ENCODE peak calls at places on chromosomes 1 and 21, in nine cellular contexts. L is upper lobe of right lung, C is GM12865, N is astrocyte of the spinal cord, W is mucosa of descending colon, O is choroid plexus epithelial cell, T is epithelial cell of esophagus, R is tibial artery, F is tibial nerve. X is an unnamed sample.

GRCh38 chr1:168879906-168880734 is 151.1 kb upstream of the DPT start:
- DNase-seq in F (peak; percentile 26), C (no peak), W (peak; percentile 38), R (no peak), N (no peak), L (peak; percentile 60), O (peak; percentile 27), T (peak; percentile 42), X (no peak)

GRCh38 chr1:239909894-239910293 is 181.8 kb upstream of the FMN2 start:
- DNase-seq in F (peak; percentile 22), O (peak; percentile 43), T (peak; percentile 75), W (no peak), L (peak; percentile 85), C (no peak), R (no peak), N (peak; percentile 65), X (peak; percentile 97)

GRCh38 chr1:112818990-112819689 is 104.0 kb upstream of the PPM1J start:
- DNase-seq in T (no peak), C (no peak), W (no peak), R (no peak), O (peak; percentile 67), F (peak; percentile 6), L (no peak), N (peak; percentile 58), X (no peak)

GRCh38 chr1:57926025-57926552 is 502.2 kb upstream of the DAB1 start:
- DNase-seq in L (no peak), W (no peak), T (no peak), N (no peak), C (no peak), F (no peak), R (no peak), O (no peak), X (no peak)

GRCh38 chr1:46204406-46204742 is 1.2 kb downstream of the LURAP1 start:
- DNase-seq in N (no peak), C (no peak), R (peak; percentile 86), O (no peak), T (no peak), L (no peak), W (no peak), F (no peak), X (peak; percentile 13)

GRCh38 chr21:39097335-39097861 is 85.9 kb downstream of the PSMG1 start:
- DNase-seq in T (no peak), N (no peak), O (no peak), R (peak; percentile 67), L (no peak), W (no peak), C (no peak), F (no peak), X (no peak)

GRCh38 chr1:56644064-56644940 is 812 bp upstream of the PRKAA2 start:
- DNase-seq in R (no peak), L (no peak), N (peak; percentile 19), W (peak; percentile 41), F (no peak), T (no peak), O (peak; percentile 45), C (no peak), X (no peak)

GRCh38 chr1:70290248-70290647 is 64.3 kb downstream of the ANKRD13C start:
- DNase-seq in O (peak; percentile 27), W (no peak), L (no peak), N (peak; percentile 36), R (no peak), C (no peak), T (peak; percentile 49), F (no peak), X (no peak)

GRCh38 chr1:39048745-39049370 is 22.7 kb downstream of the NDUFS5 start:
- DNase-seq in L (peak; percentile 6), N (no peak), R (no peak), F (no peak), T (no peak), W (no peak), C (peak; percentile 36), O (no peak), X (no peak)

GRCh38 chr1:235558783-235559182 is 54.5 kb upstream of the B3GALNT2 start:
- DNase-seq in T (no peak), F (no peak), C (no peak), L (no peak), N (no peak), W (no peak), O (no peak), R (no peak), X (no peak)
- TF ChIP-seq CTCF in T (no peak), F (no peak), C (no peak), L (no peak), N (no peak), W (no peak), O (no peak), R (no peak), X (no peak)

GRCh38 chr1:24586119-24586518 is 30.2 kb downstream of the NCMAP start:
- DNase-seq in R (no peak), O (no peak), F (no peak), L (no peak), W (no peak), T (no peak), C (no peak), N (no peak), X (no peak)
- TF ChIP-seq CTCF in R (no peak), O (no peak), F (no peak), L (no peak), W (no peak), T (no peak), C (no peak), N (no peak), X (no peak)

GRCh38 chr1:25520446-25521061 is 22.9 kb upstream of the LDLRAP1 start:
- DNase-seq in F (peak; percentile 71), C (peak; percentile 73), T (peak; percentile 66), N (peak; percentile 58), L (peak; percentile 61), W (peak; percentile 51), O (peak; percentile 83), R (no peak), X (peak; percentile 69)

GRCh38 chr1:25525360-25525688 is 18.1 kb upstream of the LDLRAP1 start:
- DNase-seq in L (no peak), R (no peak), O (no peak), F (no peak), T (no peak), N (no peak), C (no peak), W (no peak), X (no peak)

GRCh38 chr1:25524568-25525359 is 18.6 kb upstream of the LDLRAP1 start:
- DNase-seq in T (no peak), N (no peak), F (no peak), C (no peak), L (no peak), W (no peak), O (no peak), R (no peak), X (no peak)

GRCh38 chr1:25522240-25522639 is 21.2 kb upstream of the LDLRAP1 start:
- DNase-seq in N (no peak), F (no peak), W (no peak), L (no peak), R (no peak), C (no peak), O (no peak), T (no peak), X (no peak)

DNA sequence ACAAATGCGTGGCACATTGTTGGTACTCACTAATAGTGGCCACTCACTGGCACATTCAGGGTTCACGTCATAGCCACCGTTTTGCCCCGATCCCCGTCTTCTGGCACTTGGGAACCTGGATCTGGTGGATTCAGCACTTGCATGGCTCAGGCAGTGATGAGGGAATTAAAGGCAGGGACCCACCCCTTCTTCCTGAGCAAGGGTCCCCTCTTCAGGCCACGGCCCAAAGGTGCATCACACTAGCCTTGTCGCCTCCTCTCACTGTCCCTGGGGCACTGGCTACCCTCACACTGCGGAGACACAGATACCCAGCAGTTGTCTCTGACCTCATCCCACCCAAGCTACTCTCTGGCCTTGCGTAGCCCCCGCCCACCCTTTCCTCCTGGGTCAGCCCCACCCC is 19.9 kb upstream of the LDLRAP1 start:
- DNase-seq in N (no peak), L (no peak), C (peak; percentile 35), O (peak; percentile 47), W (peak; percentile 70), F (no peak), T (peak; percentile 46), R (no peak), X (no peak)
- TF ChIP-seq CTCF in N (no peak), L (no peak), C (peak; percentile 42), O (peak; percentile 59), W (no peak), F (no peak), T (peak; percentile 42), R (no peak), X (no peak)

GRCh38 chr1:106961671-106962070 is 94.8 kb upstream of the PRMT6 start:
- DNase-seq in F (no peak), L (no peak), W (no peak), N (no peak), T (no peak), R (no peak), O (no peak), C (no peak), X (no peak)

GRCh38 chr1:106960412-106960811 is 96.1 kb upstream of the PRMT6 start:
- DNase-seq in F (no peak), R (no peak), N (no peak), T (no peak), W (no peak), L (no peak), C (peak; percentile 11), O (no peak), X (no peak)

GRCh38 chr1:106954830-106955229 is 101.6 kb upstream of the PRMT6 start:
- DNase-seq in T (no peak), W (no peak), C (no peak), N (no peak), O (no peak), L (no peak), F (no peak), R (no peak), X (no peak)

GRCh38 chr1:106956721-106957120 is 99.8 kb upstream of the PRMT6 start:
- DNase-seq in W (no peak), L (no peak), C (no peak), R (no peak), O (no peak), N (peak; percentile 5), F (no peak), T (no peak), X (no peak)

DNA sequence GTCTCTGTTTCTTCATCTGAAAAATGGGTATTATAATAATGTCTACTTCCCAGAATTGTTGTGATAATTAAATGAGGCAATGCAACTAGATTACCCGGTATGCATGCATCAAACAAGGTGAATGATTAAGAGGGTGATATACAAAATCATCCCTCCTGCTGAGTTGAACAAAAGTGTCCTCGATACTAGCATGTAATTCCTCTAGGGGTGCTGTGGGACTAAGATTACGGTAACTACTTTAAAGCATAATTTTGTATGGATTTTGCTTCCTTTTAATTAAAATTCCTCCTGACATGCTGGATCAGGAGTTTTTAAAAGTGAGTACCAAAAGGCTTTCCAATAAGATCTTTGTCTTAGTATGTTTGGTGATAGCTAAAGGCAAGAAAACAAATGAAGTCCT is 98.7 kb upstream of the PRMT6 start:
- DNase-seq in L (no peak), T (no peak), C (no peak), W (no peak), F (no peak), N (no peak), O (no peak), R (no peak), X (peak; percentile 14)
- TF ChIP-seq CTCF in L (no peak), T (peak; percentile 18), C (peak; percentile 19), W (no peak), F (no peak), N (peak; percentile 16), O (peak; percentile 3), R (no peak), X (no peak)

DNA sequence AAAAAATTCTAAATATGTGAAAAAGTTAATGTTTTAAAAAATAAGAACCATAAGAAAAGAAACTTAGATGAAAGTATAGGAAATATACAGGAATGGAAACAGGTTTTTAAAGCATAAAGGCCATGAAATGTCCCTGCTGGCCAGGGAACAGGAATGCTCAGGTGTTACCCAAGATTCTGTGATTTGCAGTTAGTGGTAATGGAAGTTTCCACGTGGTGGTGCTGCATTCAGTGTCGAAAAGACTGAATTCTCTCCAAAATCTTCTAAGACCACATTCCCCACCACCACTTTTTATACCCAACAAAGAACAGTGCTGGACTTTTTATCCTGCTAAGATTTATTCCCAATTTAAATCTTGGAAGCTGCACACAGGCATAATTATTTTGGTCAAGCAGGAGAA is 126.2 kb downstream of the PRRX1 start:
- DNase-seq in O (peak; percentile 10), R (no peak), N (no peak), L (no peak), F (no peak), W (no peak), T (no peak), C (no peak), X (peak; percentile 23)
- TF ChIP-seq CTCF in O (peak; percentile 23), R (no peak), N (peak; percentile 19), L (no peak), F (no peak), W (no peak), T (peak; percentile 10), C (no peak), X (no peak)

X was measured in MCF 10A.